ENCODE peak calls at places on chromosome 13, in eight cellular contexts. C is heart right ventricle, Y is lower leg skin, P is cardiac muscle cell, K is ovary, N is astrocyte of the cerebellum, M is adrenal gland, T is esophagus squamous epithelium. X is an unnamed sample.
A peak's percentile ranks its signal among the peaks of the same experiment; 100 is the strongest.

GRCh38 chr13:23069571-23069970 is 111.2 kb upstream of the SGCG start:
- DNase-seq in N (no peak), K (no peak), T (no peak), P (no peak), M (no peak), Y (no peak), C (no peak), X (no peak)

GRCh38 chr13:27450921-27451461 is 627 bp upstream of the MTIF3 start:
- DNase-seq in T (no peak), P (peak; percentile 46), C (peak; percentile 26), M (peak; percentile 58), K (peak; percentile 70), Y (no peak), N (no peak), X (no peak)

GRCh38 chr13:39159971-39160370 is 121.7 kb downstream of the NHLRC3 start:
- DNase-seq in Y (no peak), M (no peak), T (no peak), P (no peak), N (no peak), K (no peak), C (no peak), X (no peak)

GRCh38 chr13:66532146-66532545 is 698.0 kb downstream of the PCDH9 start:
- DNase-seq in M (no peak), N (peak; percentile 26), Y (no peak), T (no peak), K (no peak), C (no peak), P (no peak), X (no peak)

GRCh38 chr13:30829145-30829544 is 76.9 kb upstream of the MEDAG start:
- DNase-seq in P (no peak), C (no peak), T (no peak), N (no peak), K (no peak), M (no peak), Y (no peak), X (no peak)

GRCh38 chr13:98794498-98794897 is 42.0 kb upstream of the SLC15A1 start:
- DNase-seq in T (no peak), C (no peak), Y (no peak), P (no peak), N (no peak), M (peak; percentile 29), K (no peak), X (no peak)

GRCh38 chr13:73000027-73000674 is 58.7 kb upstream of the KLF5 start:
- DNase-seq in P (peak; percentile 1), Y (no peak), C (no peak), N (no peak), K (no peak), M (no peak), T (no peak), X (peak; percentile 5)

GRCh38 chr13:39959497-39959896 is 304.0 kb downstream of the COG6 start:
- DNase-seq in T (no peak), C (no peak), M (no peak), Y (no peak), N (no peak), K (no peak), P (no peak), X (no peak)

GRCh38 chr13:33057019-33057785 is 41.0 kb downstream of the KL start:
- DNase-seq in M (no peak), N (no peak), Y (peak; percentile 29), K (no peak), C (peak; percentile 20), T (no peak), P (no peak), X (no peak)

GRCh38 chr13:46622918-46623256 is 69.9 kb downstream of the LRCH1 start:
- DNase-seq in Y (peak; percentile 66), N (peak; percentile 38), T (no peak), P (no peak), M (peak; percentile 84), K (peak; percentile 57), C (peak; percentile 63), X (no peak)

DNA sequence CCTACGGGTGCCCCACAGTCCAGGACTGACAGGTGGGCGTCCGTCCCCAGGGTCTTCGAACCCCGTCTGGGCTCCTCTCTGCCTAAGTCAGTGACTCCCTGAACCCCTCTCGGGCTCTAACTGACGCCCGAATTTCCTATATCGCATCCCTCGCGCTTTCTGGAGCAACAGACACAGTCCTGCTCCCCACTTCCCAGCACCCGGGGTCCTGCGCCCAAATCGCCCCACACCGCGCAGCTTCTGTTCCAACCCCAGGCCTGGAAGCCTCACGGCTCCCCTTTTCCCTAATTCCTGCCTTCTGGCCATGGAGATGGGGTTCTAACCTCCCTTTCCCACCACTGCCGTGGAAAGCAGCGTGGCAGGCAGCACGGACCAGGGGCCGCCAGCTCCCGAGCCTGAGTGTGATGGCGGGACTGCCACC is 1.6 kb upstream of the GRTP1 start:
- DNase-seq in Y (no peak), M (no peak), T (no peak), K (no peak), N (no peak), P (no peak), C (no peak), X (no peak)
- TF ChIP-seq CTCF in Y (no peak), M (no peak), T (no peak), K (no peak), N (no peak), P (no peak), C (no peak), X (no peak)

DNA sequence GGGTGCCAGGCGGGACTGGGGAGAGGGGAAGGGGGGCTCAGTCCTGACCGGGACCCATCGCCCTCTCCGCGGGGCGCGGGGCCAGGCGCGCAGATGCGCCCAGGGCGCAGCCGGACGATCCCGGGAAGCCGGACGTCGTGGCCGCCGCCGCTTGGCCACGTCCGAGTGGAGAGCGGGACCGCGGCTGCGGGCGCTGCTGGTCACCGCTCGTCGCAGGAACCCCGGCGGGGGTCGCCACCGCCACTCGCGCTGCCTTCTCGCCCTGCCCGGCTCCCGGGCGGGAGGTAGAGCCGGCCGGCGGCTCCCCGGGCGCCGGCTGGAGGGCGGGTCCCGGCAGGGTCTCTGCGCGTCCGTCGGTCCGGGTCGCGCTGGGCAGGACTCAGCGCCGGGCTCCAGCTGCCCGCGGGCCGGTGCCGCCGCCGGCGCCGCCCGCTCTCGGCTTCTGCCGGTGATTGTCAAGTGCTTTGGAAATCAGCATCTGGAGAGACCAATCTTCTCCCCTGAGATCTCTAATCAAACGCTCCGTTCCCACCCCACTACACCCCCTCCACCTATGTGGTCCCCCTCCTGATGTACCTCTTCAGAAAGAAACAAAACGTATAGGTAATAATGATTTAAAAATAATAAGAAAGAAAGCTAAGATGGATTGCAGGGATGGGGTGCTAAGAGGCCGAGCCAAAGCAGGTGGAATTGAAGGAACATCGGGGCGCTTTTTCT is 464.4 kb downstream of the ITGBL1 start:
- DNase-seq in P (peak; percentile 16), T (no peak), N (no peak), M (no peak), Y (no peak), C (no peak), K (no peak), X (no peak)
- H3K4me3 ChIP-seq in P (peak overlapping the region; percentile 23), T (peak overlapping the region; percentile 63), N (peak overlapping the region; percentile 37), M (peak overlapping the region; percentile 30), Y (no peak overlapping the region), C (peak overlapping the region; percentile 54), K (no peak overlapping the region), X (no peak overlapping the region)

GRCh38 chr13:96075953-96076543 is 13.9 kb upstream of the HS6ST3 start:
- DNase-seq in C (no peak), T (no peak), M (no peak), K (no peak), Y (no peak), P (peak; percentile 22), N (no peak), X (no peak)
- TF ChIP-seq CTCF in C (peak; percentile 45), T (peak; percentile 28), M (peak; percentile 42), K (no peak), Y (no peak), P (peak; percentile 73), N (peak; percentile 52), X (peak; percentile 55)

DNA sequence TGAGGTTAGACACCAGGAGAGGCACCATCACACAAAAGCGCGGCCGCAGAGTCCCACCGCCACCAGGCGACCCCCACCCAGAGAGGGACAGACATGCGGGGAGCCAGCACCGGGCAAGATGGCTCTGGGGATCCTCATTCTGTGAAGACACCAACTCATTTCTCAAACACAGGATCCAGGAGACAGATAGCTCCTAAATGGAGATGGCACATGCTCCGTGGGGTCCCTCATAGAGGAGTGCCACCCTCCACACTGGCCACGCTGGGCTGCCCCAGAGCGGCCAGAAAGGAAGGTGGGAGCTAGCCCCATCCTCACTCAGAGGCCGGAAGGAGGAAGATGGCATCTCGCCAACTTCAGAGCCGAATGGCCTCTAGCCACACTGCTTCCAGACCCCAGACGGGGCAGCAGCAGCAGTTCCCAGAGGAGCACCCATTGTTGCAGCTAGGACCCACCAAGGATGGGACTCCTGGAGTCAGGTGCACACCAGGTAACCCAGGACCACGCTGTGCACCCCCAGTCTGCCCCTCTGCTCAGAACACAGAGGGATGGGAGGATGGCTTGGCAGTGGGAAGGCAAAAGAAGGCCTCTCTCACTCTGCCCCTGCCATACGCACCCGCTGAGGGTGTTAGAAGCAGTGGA is 78.6 kb downstream of the ZIC5 start:
- DNase-seq in T (no peak), Y (no peak), M (no peak), P (no peak), C (no peak), K (no peak), N (no peak), X (no peak)
- H3K4me3 ChIP-seq in T (no peak overlapping the region), Y (no peak overlapping the region), M (no peak overlapping the region), P (no peak overlapping the region), C (no peak overlapping the region), K (no peak overlapping the region), N (peak overlapping the region; percentile 18), X (peak overlapping the region; percentile 26)

GRCh38 chr13:52665325-52665724 is 12.7 kb downstream of the SUGT1 start:
- DNase-seq in P (peak; percentile 9), T (no peak), M (no peak), C (no peak), K (no peak), Y (no peak), N (peak; percentile 5), X (no peak)
- TF ChIP-seq CTCF in P (peak; percentile 53), T (peak; percentile 31), M (peak; percentile 31), C (peak; percentile 48), K (no peak), Y (no peak), N (peak; percentile 38), X (peak; percentile 45)

DNA sequence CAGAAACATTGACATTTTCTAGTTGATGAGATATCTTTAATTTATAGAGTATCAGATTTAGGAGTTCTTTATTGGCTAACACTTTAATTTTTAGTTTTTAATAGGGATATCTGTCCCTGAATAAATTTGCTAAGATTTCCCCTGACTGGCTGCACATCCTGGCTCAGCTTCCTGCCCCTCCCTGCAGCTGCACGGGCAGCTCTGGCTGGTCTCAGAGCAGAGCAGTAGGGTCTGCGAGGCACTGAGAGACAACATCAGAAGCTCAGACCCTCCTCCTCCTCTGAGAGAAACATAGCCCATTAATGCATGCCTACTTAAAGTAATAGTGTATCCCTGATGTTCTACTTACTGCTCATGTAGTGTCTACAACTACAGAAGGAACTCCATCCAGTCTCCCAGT is 139.2 kb downstream of the TNFSF13B start:
- DNase-seq in T (no peak), C (no peak), K (no peak), M (no peak), N (no peak), Y (no peak), P (no peak), X (no peak)
- H3K4me3 ChIP-seq in T (no peak overlapping the region), C (no peak overlapping the region), K (no peak overlapping the region), M (no peak overlapping the region), N (no peak overlapping the region), Y (no peak overlapping the region), P (no peak overlapping the region), X (no peak overlapping the region)

DNA sequence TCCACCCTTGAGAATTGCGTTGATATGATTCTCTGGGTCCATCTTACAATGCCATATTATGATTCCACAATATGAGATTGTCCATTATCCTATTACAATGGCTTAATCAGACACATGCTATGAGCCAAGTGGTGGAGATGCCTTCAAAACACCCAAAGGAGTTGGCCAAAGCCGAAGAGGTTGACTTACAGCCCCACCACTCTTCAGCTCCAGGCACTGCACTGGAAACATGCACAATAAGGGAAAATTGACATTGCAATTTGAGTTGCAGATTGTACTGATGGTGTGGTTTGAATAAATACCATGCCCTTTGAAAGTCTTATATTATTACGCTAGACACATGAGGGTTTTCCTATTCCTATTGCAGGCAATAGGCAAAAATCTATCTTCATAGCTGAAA is 75.4 kb upstream of the TNFSF11 start:
- DNase-seq in T (no peak), C (no peak), K (no peak), P (no peak), N (no peak), M (no peak), Y (no peak), X (no peak)
- TF ChIP-seq CTCF in T (no peak), C (no peak), K (no peak), P (peak; percentile 6), N (no peak), M (no peak), Y (no peak), X (peak; percentile 42)